ENCODE peak calls at places on chromosomes 2 and 18, in seven cellular contexts. One of them, this sample, is unnamed.

GRCh38 chr2:203711399-203711798 is 5.0 kb downstream of the CD28 start:
- DNase-seq in MM.1S: peak
- DNase-seq in OCI-LY7: no peak
- DNase-seq in GM23338: no peak
- DNase-seq in hepatocyte: no peak
- DNase-seq in HCT116: no peak
- DNase-seq in neural progenitor cell: no peak
- DNase-seq in this sample: no peak

GRCh38 chr2:165876712-165877111 is 76.9 kb downstream of the TTC21B start:
- DNase-seq in MM.1S: no peak
- DNase-seq in OCI-LY7: no peak
- DNase-seq in GM23338: no peak
- DNase-seq in hepatocyte: no peak
- DNase-seq in HCT116: no peak
- DNase-seq in neural progenitor cell: no peak
- DNase-seq in this sample: no peak

GRCh38 chr2:24304098-24304497 is 56.2 kb downstream of the ITSN2 start:
- DNase-seq in MM.1S: no peak
- DNase-seq in OCI-LY7: no peak
- DNase-seq in GM23338: peak
- DNase-seq in hepatocyte: peak
- DNase-seq in HCT116: no peak
- DNase-seq in neural progenitor cell: peak
- DNase-seq in this sample: no peak

GRCh38 chr2:11789243-11789642 is 42.8 kb downstream of the LPIN1 start:
- DNase-seq in MM.1S: no peak
- DNase-seq in OCI-LY7: no peak
- DNase-seq in GM23338: no peak
- DNase-seq in hepatocyte: no peak
- DNase-seq in HCT116: no peak
- DNase-seq in neural progenitor cell: no peak
- DNase-seq in this sample: no peak

GRCh38 chr2:37301408-37301807 is 23.2 kb downstream of the PRKD3 start:
- DNase-seq in MM.1S: peak
- DNase-seq in OCI-LY7: no peak
- DNase-seq in GM23338: no peak
- DNase-seq in hepatocyte: no peak
- DNase-seq in HCT116: no peak
- DNase-seq in neural progenitor cell: no peak
- DNase-seq in this sample: peak

GRCh38 chr2:204205548-204205947 is 269.0 kb downstream of the ICOS start:
- DNase-seq in MM.1S: no peak
- DNase-seq in OCI-LY7: no peak
- DNase-seq in GM23338: peak
- DNase-seq in hepatocyte: no peak
- DNase-seq in HCT116: no peak
- DNase-seq in neural progenitor cell: peak
- DNase-seq in this sample: no peak

GRCh38 chr2:102841107-102841840 is 79.4 kb downstream of the TMEM182 start:
- DNase-seq in MM.1S: peak
- DNase-seq in OCI-LY7: peak
- DNase-seq in GM23338: peak
- DNase-seq in hepatocyte: peak
- DNase-seq in HCT116: peak
- DNase-seq in neural progenitor cell: peak
- DNase-seq in this sample: peak

GRCh38 chr2:186891219-186891621 is 42.2 kb upstream of the ZSWIM2 start:
- DNase-seq in MM.1S: no peak
- DNase-seq in OCI-LY7: no peak
- DNase-seq in GM23338: no peak
- DNase-seq in hepatocyte: no peak
- DNase-seq in HCT116: peak
- DNase-seq in neural progenitor cell: no peak
- DNase-seq in this sample: peak

GRCh38 chr2:239266779-239267410 is 133.9 kb downstream of the HDAC4 start:
- DNase-seq in MM.1S: no peak
- DNase-seq in OCI-LY7: peak
- DNase-seq in GM23338: no peak
- DNase-seq in hepatocyte: no peak
- DNase-seq in HCT116: no peak
- DNase-seq in neural progenitor cell: no peak
- DNase-seq in this sample: no peak

GRCh38 chr2:118223487-118224136 is 135.3 kb downstream of the INSIG2 start:
- DNase-seq in MM.1S: peak
- DNase-seq in OCI-LY7: peak
- DNase-seq in GM23338: peak
- DNase-seq in hepatocyte: no peak
- DNase-seq in HCT116: no peak
- DNase-seq in neural progenitor cell: peak
- DNase-seq in this sample: no peak

GRCh38 chr2:159064446-159065301 is 96.2 kb downstream of the TANC1 start:
- DNase-seq in MM.1S: no peak
- DNase-seq in OCI-LY7: no peak
- DNase-seq in GM23338: peak
- DNase-seq in hepatocyte: no peak
- DNase-seq in HCT116: no peak
- DNase-seq in neural progenitor cell: peak
- DNase-seq in this sample: peak

GRCh38 chr2:219661955-219662395 is 34.5 kb downstream of the SLC4A3 start:
- DNase-seq in MM.1S: no peak
- DNase-seq in OCI-LY7: no peak
- DNase-seq in GM23338: no peak
- DNase-seq in hepatocyte: peak
- DNase-seq in HCT116: no peak
- DNase-seq in neural progenitor cell: no peak
- DNase-seq in this sample: peak

GRCh38 chr2:178142274-178143065 is 30.2 kb downstream of the RBM45 start:
- DNase-seq in MM.1S: no peak
- DNase-seq in OCI-LY7: no peak
- DNase-seq in GM23338: no peak
- DNase-seq in hepatocyte: no peak
- DNase-seq in HCT116: no peak
- DNase-seq in neural progenitor cell: no peak
- DNase-seq in this sample: peak

GRCh38 chr2:239271471-239272255 is 129.2 kb downstream of the HDAC4 start:
- DNase-seq in MM.1S: no peak
- DNase-seq in OCI-LY7: no peak
- DNase-seq in GM23338: no peak
- DNase-seq in hepatocyte: no peak
- DNase-seq in HCT116: no peak
- DNase-seq in neural progenitor cell: no peak
- DNase-seq in this sample: no peak

GRCh38 chr2:102790086-102790453 is 28.2 kb downstream of the TMEM182 start:
- DNase-seq in MM.1S: no peak
- DNase-seq in OCI-LY7: no peak
- DNase-seq in GM23338: no peak
- DNase-seq in hepatocyte: no peak
- DNase-seq in HCT116: no peak
- DNase-seq in neural progenitor cell: no peak
- DNase-seq in this sample: no peak

GRCh38 chr2:240551288-240551687 is 6.5 kb downstream of the ANKMY1 start:
- DNase-seq in MM.1S: no peak
- DNase-seq in OCI-LY7: no peak
- DNase-seq in GM23338: no peak
- DNase-seq in hepatocyte: no peak
- DNase-seq in HCT116: no peak
- DNase-seq in neural progenitor cell: no peak
- DNase-seq in this sample: no peak

GRCh38 chr2:240554767-240555493 is 2.9 kb downstream of the ANKMY1 start:
- DNase-seq in MM.1S: no peak
- DNase-seq in OCI-LY7: no peak
- DNase-seq in GM23338: no peak
- DNase-seq in hepatocyte: no peak
- DNase-seq in HCT116: no peak
- DNase-seq in neural progenitor cell: peak
- DNase-seq in this sample: no peak

GRCh38 chr2:240553956-240554480 is 3.8 kb downstream of the ANKMY1 start:
- DNase-seq in MM.1S: no peak
- DNase-seq in OCI-LY7: no peak
- DNase-seq in GM23338: no peak
- DNase-seq in hepatocyte: no peak
- DNase-seq in HCT116: no peak
- DNase-seq in neural progenitor cell: peak
- DNase-seq in this sample: no peak

GRCh38 chr2:240555541-240556250 is 2.1 kb downstream of the ANKMY1 start:
- DNase-seq in MM.1S: no peak
- DNase-seq in OCI-LY7: no peak
- DNase-seq in GM23338: no peak
- DNase-seq in hepatocyte: no peak
- DNase-seq in HCT116: no peak
- DNase-seq in neural progenitor cell: peak
- DNase-seq in this sample: no peak

GRCh38 chr2:240551809-240552208 is 6.0 kb downstream of the ANKMY1 start:
- DNase-seq in MM.1S: no peak
- DNase-seq in OCI-LY7: peak
- DNase-seq in GM23338: no peak
- DNase-seq in hepatocyte: no peak
- DNase-seq in HCT116: no peak
- DNase-seq in neural progenitor cell: no peak
- DNase-seq in this sample: no peak
- H3K4me2 ChIP-seq in MM.1S: no peak
- H3K4me2 ChIP-seq in OCI-LY7: peak
- H3K4me2 ChIP-seq in GM23338: no peak
- H3K4me2 ChIP-seq in hepatocyte: no peak
- H3K4me2 ChIP-seq in HCT116: no peak
- H3K4me2 ChIP-seq in neural progenitor cell: no peak
- H3K4me2 ChIP-seq in this sample: no peak

GRCh38 chr18:26806224-26806623 is 59.3 kb downstream of the AQP4 start:
- DNase-seq in MM.1S: no peak
- DNase-seq in OCI-LY7: no peak
- DNase-seq in GM23338: peak
- DNase-seq in hepatocyte: no peak
- DNase-seq in HCT116: no peak
- DNase-seq in neural progenitor cell: no peak
- DNase-seq in this sample: no peak

GRCh38 chr18:26802330-26803200 is 62.9 kb downstream of the AQP4 start:
- DNase-seq in MM.1S: no peak
- DNase-seq in OCI-LY7: no peak
- DNase-seq in GM23338: no peak
- DNase-seq in hepatocyte: no peak
- DNase-seq in HCT116: no peak
- DNase-seq in neural progenitor cell: no peak
- DNase-seq in this sample: peak

GRCh38 chr18:26803643-26804042 is 61.9 kb downstream of the AQP4 start:
- DNase-seq in MM.1S: no peak
- DNase-seq in OCI-LY7: peak
- DNase-seq in GM23338: peak
- DNase-seq in hepatocyte: no peak
- DNase-seq in HCT116: no peak
- DNase-seq in neural progenitor cell: no peak
- DNase-seq in this sample: no peak

DNA sequence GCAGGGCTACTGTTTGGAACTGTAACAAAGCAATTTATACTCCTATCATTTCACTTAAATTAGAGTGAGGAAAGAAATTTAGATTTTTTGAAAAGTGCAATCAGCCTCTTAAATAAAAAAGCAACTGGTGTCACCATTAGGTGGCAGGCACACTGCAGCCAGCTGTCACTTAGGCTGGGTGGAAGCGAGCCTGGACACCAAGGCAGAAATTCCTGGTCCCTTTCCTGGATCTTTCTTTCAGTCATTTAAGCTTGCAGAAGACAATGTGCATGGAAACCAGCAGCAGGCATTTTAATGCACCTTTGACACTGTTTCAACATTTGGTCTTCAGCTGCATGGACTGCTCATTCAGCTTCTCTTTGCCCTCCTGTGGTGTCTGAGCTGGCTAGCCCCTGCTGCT is 61.0 kb downstream of the AQP4 start:
- DNase-seq in MM.1S: no peak
- DNase-seq in OCI-LY7: no peak
- DNase-seq in GM23338: peak
- DNase-seq in hepatocyte: peak
- DNase-seq in HCT116: no peak
- DNase-seq in neural progenitor cell: peak
- DNase-seq in this sample: no peak
- TF ChIP-seq CTCF in MM.1S: peak
- TF ChIP-seq CTCF in OCI-LY7: peak
- TF ChIP-seq CTCF in GM23338: peak
- TF ChIP-seq CTCF in hepatocyte: peak
- TF ChIP-seq CTCF in HCT116: peak
- TF ChIP-seq CTCF in neural progenitor cell: peak
- TF ChIP-seq CTCF in this sample: peak

GRCh38 chr18:76429262-76430126 is 65.5 kb downstream of the ZNF516 start:
- DNase-seq in MM.1S: no peak
- DNase-seq in OCI-LY7: no peak
- DNase-seq in GM23338: no peak
- DNase-seq in hepatocyte: no peak
- DNase-seq in HCT116: no peak
- DNase-seq in neural progenitor cell: no peak
- DNase-seq in this sample: no peak

GRCh38 chr18:76430636-76431035 is 64.4 kb downstream of the ZNF516 start:
- DNase-seq in MM.1S: no peak
- DNase-seq in OCI-LY7: no peak
- DNase-seq in GM23338: no peak
- DNase-seq in hepatocyte: no peak
- DNase-seq in HCT116: no peak
- DNase-seq in neural progenitor cell: no peak
- DNase-seq in this sample: no peak

GRCh38 chr18:76425299-76426101 is 69.5 kb downstream of the ZNF516 start:
- DNase-seq in MM.1S: no peak
- DNase-seq in OCI-LY7: no peak
- DNase-seq in GM23338: peak
- DNase-seq in hepatocyte: no peak
- DNase-seq in HCT116: no peak
- DNase-seq in neural progenitor cell: no peak
- DNase-seq in this sample: no peak

GRCh38 chr18:76428396-76429261 is 66.4 kb downstream of the ZNF516 start:
- DNase-seq in MM.1S: no peak
- DNase-seq in OCI-LY7: no peak
- DNase-seq in GM23338: no peak
- DNase-seq in hepatocyte: no peak
- DNase-seq in HCT116: no peak
- DNase-seq in neural progenitor cell: no peak
- DNase-seq in this sample: no peak

GRCh38 chr18:76426738-76427305 is 68.2 kb downstream of the ZNF516 start:
- DNase-seq in MM.1S: no peak
- DNase-seq in OCI-LY7: no peak
- DNase-seq in GM23338: peak
- DNase-seq in hepatocyte: peak
- DNase-seq in HCT116: peak
- DNase-seq in neural progenitor cell: peak
- DNase-seq in this sample: peak
- TF ChIP-seq EZH2phosphoT487 in MM.1S: no peak
- TF ChIP-seq EZH2phosphoT487 in OCI-LY7: no peak
- TF ChIP-seq EZH2phosphoT487 in GM23338: no peak
- TF ChIP-seq EZH2phosphoT487 in hepatocyte: no peak
- TF ChIP-seq EZH2phosphoT487 in HCT116: no peak
- TF ChIP-seq EZH2phosphoT487 in neural progenitor cell: no peak
- TF ChIP-seq EZH2phosphoT487 in this sample: no peak

GRCh38 chr2:55712477-55713060 is 18.9 kb upstream of the PNPT1 start:
- DNase-seq in MM.1S: no peak
- DNase-seq in OCI-LY7: no peak
- DNase-seq in GM23338: peak
- DNase-seq in hepatocyte: peak
- DNase-seq in HCT116: no peak
- DNase-seq in neural progenitor cell: peak
- DNase-seq in this sample: no peak
- H3K4me2 ChIP-seq in MM.1S: no peak
- H3K4me2 ChIP-seq in OCI-LY7: no peak
- H3K4me2 ChIP-seq in GM23338: peak
- H3K4me2 ChIP-seq in hepatocyte: peak
- H3K4me2 ChIP-seq in HCT116: no peak
- H3K4me2 ChIP-seq in neural progenitor cell: no peak
- H3K4me2 ChIP-seq in this sample: no peak

This sample was measured in PC-3.